ENCODE peak calls at places on chromosomes 7 and 10, in five cellular contexts. One of them, this sample, is unnamed.

GRCh38 chr10:28997736-28998135 is 291.1 kb upstream of the LYZL1 start:
- DNase-seq in T-helper 2 cell: no peak
- DNase-seq in cardiac muscle cell: no peak
- DNase-seq in neuronal stem cell: no peak
- DNase-seq in activated CD8-positive, alpha-beta memory T cell treated with anti-CD3 and anti-CD28 coated beads, Interleukin-2, amount 50 U/mL, for 48 hours: no peak
- DNase-seq in this sample: no peak

GRCh38 chr10:30464675-30465074 is 30.7 kb downstream of the MAP3K8 start:
- DNase-seq in activated CD8-positive, alpha-beta memory T cell treated with anti-CD3 and anti-CD28 coated beads, Interleukin-2, amount 50 U/mL, for 48 hours: no peak
- DNase-seq in cardiac muscle cell: no peak
- DNase-seq in neuronal stem cell: no peak
- DNase-seq in T-helper 2 cell: no peak
- DNase-seq in this sample: no peak

GRCh38 chr10:71598673-71599072 is 120.9 kb downstream of the C10orf105 start:
- DNase-seq in T-helper 2 cell: no peak
- DNase-seq in neuronal stem cell: no peak
- DNase-seq in activated CD8-positive, alpha-beta memory T cell treated with anti-CD3 and anti-CD28 coated beads, Interleukin-2, amount 50 U/mL, for 48 hours: no peak
- DNase-seq in cardiac muscle cell: no peak
- DNase-seq in this sample: no peak

GRCh38 chr7:153628825-153629224 is 423.4 kb upstream of the DPP6 start:
- DNase-seq in T-helper 2 cell: no peak
- DNase-seq in neuronal stem cell: no peak
- DNase-seq in cardiac muscle cell: no peak
- DNase-seq in activated CD8-positive, alpha-beta memory T cell treated with anti-CD3 and anti-CD28 coated beads, Interleukin-2, amount 50 U/mL, for 48 hours: no peak
- DNase-seq in this sample: no peak

GRCh38 chr10:74227697-74228424 is 76.8 kb downstream of the ADK start:
- DNase-seq in activated CD8-positive, alpha-beta memory T cell treated with anti-CD3 and anti-CD28 coated beads, Interleukin-2, amount 50 U/mL, for 48 hours: no peak
- DNase-seq in T-helper 2 cell: no peak
- DNase-seq in cardiac muscle cell: no peak
- DNase-seq in neuronal stem cell: no peak
- DNase-seq in this sample: no peak

GRCh38 chr7:151761256-151761655 is 115.7 kb downstream of the PRKAG2 start:
- DNase-seq in neuronal stem cell: no peak
- DNase-seq in T-helper 2 cell: no peak
- DNase-seq in cardiac muscle cell: no peak
- DNase-seq in activated CD8-positive, alpha-beta memory T cell treated with anti-CD3 and anti-CD28 coated beads, Interleukin-2, amount 50 U/mL, for 48 hours: no peak
- DNase-seq in this sample: no peak

GRCh38 chr10:91613411-91614253 is 19.2 kb downstream of the PPP1R3C start:
- DNase-seq in activated CD8-positive, alpha-beta memory T cell treated with anti-CD3 and anti-CD28 coated beads, Interleukin-2, amount 50 U/mL, for 48 hours: no peak
- DNase-seq in neuronal stem cell: no peak
- DNase-seq in T-helper 2 cell: no peak
- DNase-seq in cardiac muscle cell: no peak
- DNase-seq in this sample: peak

GRCh38 chr10:63522129-63522687 is 1.0 kb downstream of the REEP3 start:
- DNase-seq in activated CD8-positive, alpha-beta memory T cell treated with anti-CD3 and anti-CD28 coated beads, Interleukin-2, amount 50 U/mL, for 48 hours: no peak
- DNase-seq in neuronal stem cell: no peak
- DNase-seq in T-helper 2 cell: no peak
- DNase-seq in cardiac muscle cell: no peak
- DNase-seq in this sample: peak

GRCh38 chr7:158386866-158387820 is 200.5 kb downstream of the PTPRN2 start:
- DNase-seq in activated CD8-positive, alpha-beta memory T cell treated with anti-CD3 and anti-CD28 coated beads, Interleukin-2, amount 50 U/mL, for 48 hours: no peak
- DNase-seq in neuronal stem cell: no peak
- DNase-seq in cardiac muscle cell: no peak
- DNase-seq in T-helper 2 cell: no peak
- DNase-seq in this sample: no peak

GRCh38 chr10:1870491-1870890 is 133.2 kb upstream of the ADARB2 start:
- DNase-seq in activated CD8-positive, alpha-beta memory T cell treated with anti-CD3 and anti-CD28 coated beads, Interleukin-2, amount 50 U/mL, for 48 hours: no peak
- DNase-seq in neuronal stem cell: no peak
- DNase-seq in T-helper 2 cell: no peak
- DNase-seq in cardiac muscle cell: no peak
- DNase-seq in this sample: no peak

GRCh38 chr7:5214236-5214635 is 24.2 kb downstream of the WIPI2 start:
- DNase-seq in cardiac muscle cell: no peak
- DNase-seq in activated CD8-positive, alpha-beta memory T cell treated with anti-CD3 and anti-CD28 coated beads, Interleukin-2, amount 50 U/mL, for 48 hours: no peak
- DNase-seq in neuronal stem cell: no peak
- DNase-seq in T-helper 2 cell: no peak
- DNase-seq in this sample: no peak

GRCh38 chr7:129343099-129343700 is 91.0 kb upstream of the STRIP2 start:
- DNase-seq in activated CD8-positive, alpha-beta memory T cell treated with anti-CD3 and anti-CD28 coated beads, Interleukin-2, amount 50 U/mL, for 48 hours: no peak
- DNase-seq in neuronal stem cell: no peak
- DNase-seq in T-helper 2 cell: no peak
- DNase-seq in cardiac muscle cell: peak
- DNase-seq in this sample: peak

GRCh38 chr10:120741415-120741814 is 109.7 kb upstream of the WDR11 start:
- DNase-seq in neuronal stem cell: no peak
- DNase-seq in cardiac muscle cell: no peak
- DNase-seq in activated CD8-positive, alpha-beta memory T cell treated with anti-CD3 and anti-CD28 coated beads, Interleukin-2, amount 50 U/mL, for 48 hours: no peak
- DNase-seq in T-helper 2 cell: no peak
- DNase-seq in this sample: no peak

GRCh38 chr10:132646443-132647097 is 109.0 kb downstream of the INPP5A start:
- DNase-seq in cardiac muscle cell: no peak
- DNase-seq in neuronal stem cell: no peak
- DNase-seq in T-helper 2 cell: no peak
- DNase-seq in activated CD8-positive, alpha-beta memory T cell treated with anti-CD3 and anti-CD28 coated beads, Interleukin-2, amount 50 U/mL, for 48 hours: no peak
- DNase-seq in this sample: no peak

GRCh38 chr10:24824536-24824935 is 100.8 kb upstream of the ARHGAP21 start:
- DNase-seq in activated CD8-positive, alpha-beta memory T cell treated with anti-CD3 and anti-CD28 coated beads, Interleukin-2, amount 50 U/mL, for 48 hours: no peak
- DNase-seq in neuronal stem cell: no peak
- DNase-seq in T-helper 2 cell: no peak
- DNase-seq in cardiac muscle cell: no peak
- DNase-seq in this sample: no peak

GRCh38 chr10:14185501-14186045 is 145.2 kb downstream of the FRMD4A start:
- DNase-seq in neuronal stem cell: peak
- DNase-seq in cardiac muscle cell: peak
- DNase-seq in T-helper 2 cell: peak
- DNase-seq in activated CD8-positive, alpha-beta memory T cell treated with anti-CD3 and anti-CD28 coated beads, Interleukin-2, amount 50 U/mL, for 48 hours: peak
- DNase-seq in this sample: peak

GRCh38 chr7:108421720-108422331 is 34.4 kb downstream of the NRCAM start:
- DNase-seq in neuronal stem cell: no peak
- DNase-seq in T-helper 2 cell: no peak
- DNase-seq in cardiac muscle cell: no peak
- DNase-seq in activated CD8-positive, alpha-beta memory T cell treated with anti-CD3 and anti-CD28 coated beads, Interleukin-2, amount 50 U/mL, for 48 hours: no peak
- DNase-seq in this sample: no peak

GRCh38 chr7:136214356-136214755 is 237.2 kb upstream of the MTPN start:
- DNase-seq in T-helper 2 cell: no peak
- DNase-seq in neuronal stem cell: no peak
- DNase-seq in cardiac muscle cell: no peak
- DNase-seq in activated CD8-positive, alpha-beta memory T cell treated with anti-CD3 and anti-CD28 coated beads, Interleukin-2, amount 50 U/mL, for 48 hours: no peak
- DNase-seq in this sample: no peak

GRCh38 chr10:120666311-120666710 is 184.9 kb upstream of the WDR11 start:
- DNase-seq in T-helper 2 cell: no peak
- DNase-seq in cardiac muscle cell: no peak
- DNase-seq in activated CD8-positive, alpha-beta memory T cell treated with anti-CD3 and anti-CD28 coated beads, Interleukin-2, amount 50 U/mL, for 48 hours: no peak
- DNase-seq in neuronal stem cell: no peak
- DNase-seq in this sample: no peak

GRCh38 chr7:54985405-54986360 is 33.1 kb upstream of the EGFR start:
- DNase-seq in activated CD8-positive, alpha-beta memory T cell treated with anti-CD3 and anti-CD28 coated beads, Interleukin-2, amount 50 U/mL, for 48 hours: no peak
- DNase-seq in T-helper 2 cell: no peak
- DNase-seq in neuronal stem cell: no peak
- DNase-seq in cardiac muscle cell: no peak
- DNase-seq in this sample: no peak

GRCh38 chr7:98250789-98251188 is 1.2 kb downstream of the TECPR1 start:
- DNase-seq in activated CD8-positive, alpha-beta memory T cell treated with anti-CD3 and anti-CD28 coated beads, Interleukin-2, amount 50 U/mL, for 48 hours: peak
- DNase-seq in T-helper 2 cell: no peak
- DNase-seq in cardiac muscle cell: no peak
- DNase-seq in neuronal stem cell: no peak
- DNase-seq in this sample: peak

GRCh38 chr7:138842111-138842510 is 44.1 kb upstream of the ATP6V0A4 start:
- DNase-seq in activated CD8-positive, alpha-beta memory T cell treated with anti-CD3 and anti-CD28 coated beads, Interleukin-2, amount 50 U/mL, for 48 hours: no peak
- DNase-seq in neuronal stem cell: no peak
- DNase-seq in cardiac muscle cell: no peak
- DNase-seq in T-helper 2 cell: no peak
- DNase-seq in this sample: no peak

GRCh38 chr10:57694956-57695605 is 572.6 kb downstream of the IPMK start:
- DNase-seq in cardiac muscle cell: no peak
- DNase-seq in activated CD8-positive, alpha-beta memory T cell treated with anti-CD3 and anti-CD28 coated beads, Interleukin-2, amount 50 U/mL, for 48 hours: no peak
- DNase-seq in T-helper 2 cell: no peak
- DNase-seq in neuronal stem cell: no peak
- DNase-seq in this sample: no peak

GRCh38 chr10:79155301-79156081 is 86.7 kb downstream of the ZMIZ1 start:
- DNase-seq in T-helper 2 cell: no peak
- DNase-seq in neuronal stem cell: no peak
- DNase-seq in activated CD8-positive, alpha-beta memory T cell treated with anti-CD3 and anti-CD28 coated beads, Interleukin-2, amount 50 U/mL, for 48 hours: no peak
- DNase-seq in cardiac muscle cell: no peak
- DNase-seq in this sample: no peak

GRCh38 chr7:69906309-69906995 is 308.2 kb downstream of the AUTS2 start:
- DNase-seq in neuronal stem cell: no peak
- DNase-seq in T-helper 2 cell: no peak
- DNase-seq in cardiac muscle cell: no peak
- DNase-seq in activated CD8-positive, alpha-beta memory T cell treated with anti-CD3 and anti-CD28 coated beads, Interleukin-2, amount 50 U/mL, for 48 hours: no peak
- DNase-seq in this sample: no peak

GRCh38 chr10:98429320-98430072 is 14.5 kb upstream of the PYROXD2 start:
- DNase-seq in T-helper 2 cell: no peak
- DNase-seq in cardiac muscle cell: no peak
- DNase-seq in neuronal stem cell: no peak
- DNase-seq in activated CD8-positive, alpha-beta memory T cell treated with anti-CD3 and anti-CD28 coated beads, Interleukin-2, amount 50 U/mL, for 48 hours: no peak
- DNase-seq in this sample: no peak

GRCh38 chr10:51073461-51074237 is 638 bp upstream of the PRKG1 start:
- DNase-seq in activated CD8-positive, alpha-beta memory T cell treated with anti-CD3 and anti-CD28 coated beads, Interleukin-2, amount 50 U/mL, for 48 hours: peak
- DNase-seq in neuronal stem cell: peak
- DNase-seq in cardiac muscle cell: peak
- DNase-seq in T-helper 2 cell: no peak
- DNase-seq in this sample: no peak

GRCh38 chr10:29896053-29896452 is 163.3 kb downstream of the JCAD start:
- DNase-seq in T-helper 2 cell: no peak
- DNase-seq in neuronal stem cell: no peak
- DNase-seq in activated CD8-positive, alpha-beta memory T cell treated with anti-CD3 and anti-CD28 coated beads, Interleukin-2, amount 50 U/mL, for 48 hours: no peak
- DNase-seq in cardiac muscle cell: no peak
- DNase-seq in this sample: no peak

GRCh38 chr7:54615545-54615944 is 73.4 kb downstream of the VSTM2A start:
- DNase-seq in activated CD8-positive, alpha-beta memory T cell treated with anti-CD3 and anti-CD28 coated beads, Interleukin-2, amount 50 U/mL, for 48 hours: no peak
- DNase-seq in T-helper 2 cell: no peak
- DNase-seq in cardiac muscle cell: no peak
- DNase-seq in neuronal stem cell: no peak
- DNase-seq in this sample: no peak

GRCh38 chr7:133934974-133935330 is 192.2 kb upstream of the LRGUK start:
- DNase-seq in activated CD8-positive, alpha-beta memory T cell treated with anti-CD3 and anti-CD28 coated beads, Interleukin-2, amount 50 U/mL, for 48 hours: no peak
- DNase-seq in neuronal stem cell: no peak
- DNase-seq in cardiac muscle cell: no peak
- DNase-seq in T-helper 2 cell: no peak
- DNase-seq in this sample: no peak

GRCh38 chr10:77504870-77505257 is 132.7 kb downstream of the KCNMA1 start:
- DNase-seq in cardiac muscle cell: no peak
- DNase-seq in activated CD8-positive, alpha-beta memory T cell treated with anti-CD3 and anti-CD28 coated beads, Interleukin-2, amount 50 U/mL, for 48 hours: no peak
- DNase-seq in T-helper 2 cell: no peak
- DNase-seq in neuronal stem cell: no peak
- DNase-seq in this sample: no peak

GRCh38 chr10:47111329-47111862 is 188.6 kb upstream of the GDF10 start:
- DNase-seq in T-helper 2 cell: no peak
- DNase-seq in activated CD8-positive, alpha-beta memory T cell treated with anti-CD3 and anti-CD28 coated beads, Interleukin-2, amount 50 U/mL, for 48 hours: no peak
- DNase-seq in neuronal stem cell: no peak
- DNase-seq in cardiac muscle cell: no peak
- DNase-seq in this sample: no peak

GRCh38 chr10:74511051-74511450 is 315.3 kb upstream of the KAT6B start:
- DNase-seq in activated CD8-positive, alpha-beta memory T cell treated with anti-CD3 and anti-CD28 coated beads, Interleukin-2, amount 50 U/mL, for 48 hours: no peak
- DNase-seq in cardiac muscle cell: no peak
- DNase-seq in neuronal stem cell: no peak
- DNase-seq in T-helper 2 cell: no peak
- DNase-seq in this sample: no peak

GRCh38 chr7:143015102-143015501 is 11.8 kb downstream of the OR9A2 start:
- DNase-seq in activated CD8-positive, alpha-beta memory T cell treated with anti-CD3 and anti-CD28 coated beads, Interleukin-2, amount 50 U/mL, for 48 hours: no peak
- DNase-seq in cardiac muscle cell: no peak
- DNase-seq in neuronal stem cell: no peak
- DNase-seq in T-helper 2 cell: no peak
- DNase-seq in this sample: no peak

GRCh38 chr7:4226166-4226857 is 455.8 kb upstream of the FOXK1 start:
- DNase-seq in cardiac muscle cell: no peak
- DNase-seq in neuronal stem cell: no peak
- DNase-seq in activated CD8-positive, alpha-beta memory T cell treated with anti-CD3 and anti-CD28 coated beads, Interleukin-2, amount 50 U/mL, for 48 hours: no peak
- DNase-seq in T-helper 2 cell: no peak
- DNase-seq in this sample: no peak

GRCh38 chr10:68989317-68989990 is 851 bp downstream of the KIFBP start:
- DNase-seq in neuronal stem cell: no peak
- DNase-seq in cardiac muscle cell: no peak
- DNase-seq in T-helper 2 cell: no peak
- DNase-seq in activated CD8-positive, alpha-beta memory T cell treated with anti-CD3 and anti-CD28 coated beads, Interleukin-2, amount 50 U/mL, for 48 hours: no peak
- DNase-seq in this sample: peak

GRCh38 chr10:5071411-5072198 is 22.6 kb upstream of the AKR1C3 start:
- DNase-seq in neuronal stem cell: peak
- DNase-seq in activated CD8-positive, alpha-beta memory T cell treated with anti-CD3 and anti-CD28 coated beads, Interleukin-2, amount 50 U/mL, for 48 hours: no peak
- DNase-seq in cardiac muscle cell: peak
- DNase-seq in T-helper 2 cell: no peak
- DNase-seq in this sample: peak

This sample was measured in erythroblast.